ENCODE peak calls at places on chromosomes 4 and X, in four cellular contexts. X is DND-41, K is tibial nerve, G is lower lobe of right lung. Q is an unnamed sample.

GRCh38 chrX:150768132-150768485 is 74.9 kb downstream of the MTMR1 start:
- DNase-seq in K (no peak), X (no peak), G (no peak), Q (no peak)

GRCh38 chrX:44572340-44572938 is 29.8 kb upstream of the FUNDC1 start:
- DNase-seq in X (no peak), K (no peak), G (no peak), Q (no peak)

GRCh38 chr4:18733956-18734872 is 712.7 kb upstream of the LCORL start:
- DNase-seq in K (no peak), X (no peak), G (no peak), Q (no peak)

GRCh38 chr4:108045687-108046024 is 56.0 kb downstream of the HADH start:
- DNase-seq in G (peak; percentile 61), K (no peak), X (no peak), Q (no peak)

GRCh38 chr4:56640907-56641493 is 40.1 kb downstream of the HOPX start:
- DNase-seq in K (no peak), X (no peak), G (no peak), Q (no peak)

GRCh38 chrX:97399400-97399799 is 515.7 kb downstream of the RPA4 start:
- DNase-seq in K (no peak), X (no peak), G (no peak), Q (peak; percentile 82)

GRCh38 chrX:1249101-1249887 is 19.3 kb upstream of the CSF2RA start:
- DNase-seq in K (no peak), G (peak; percentile 79), X (peak; percentile 27), Q (peak; percentile 54)

GRCh38 chr4:138669479-138670165 is 346.0 kb upstream of the NOCT start:
- DNase-seq in G (no peak), X (no peak), K (no peak), Q (peak; percentile 37)

GRCh38 chr4:76028242-76028859 is 5.1 kb upstream of the CXCL10 start:
- DNase-seq in K (no peak), X (no peak), G (no peak), Q (no peak)

GRCh38 chrX:5726246-5726645 is 502.4 kb downstream of the NLGN4X start:
- DNase-seq in G (no peak), K (no peak), X (no peak), Q (no peak)

GRCh38 chr4:23818097-23818648 is 71.7 kb downstream of the PPARGC1A start:
- DNase-seq in K (no peak), G (no peak), X (no peak), Q (no peak)

GRCh38 chr4:8010618-8011017 is 71.0 kb upstream of the AFAP1 start:
- DNase-seq in G (no peak), K (no peak), X (no peak), Q (no peak)

GRCh38 chr4:10639664-10640063 is 44.9 kb downstream of the CLNK start:
- DNase-seq in K (no peak), X (no peak), G (no peak), Q (no peak)

GRCh38 chr4:177118596-177118995 is 191.1 kb upstream of the NEIL3 start:
- DNase-seq in K (no peak), G (no peak), X (no peak), Q (no peak)

GRCh38 chr4:145553375-145553774 is 65.8 kb upstream of the MMAA start:
- DNase-seq in G (no peak), X (no peak), K (no peak), Q (no peak)

GRCh38 chr4:145546556-145546955 is 64.9 kb downstream of the SMAD1 start:
- DNase-seq in X (no peak), G (no peak), K (no peak), Q (no peak)

GRCh38 chr4:145557720-145558119 is 61.5 kb upstream of the MMAA start:
- DNase-seq in G (no peak), X (peak; percentile 53), K (no peak), Q (peak; percentile 78)

GRCh38 chr4:145554691-145555090 is 64.5 kb upstream of the MMAA start:
- DNase-seq in X (no peak), G (no peak), K (no peak), Q (no peak)

GRCh38 chr4:145552181-145552822 is 66.9 kb upstream of the MMAA start:
- DNase-seq in G (no peak), X (no peak), K (no peak), Q (peak; percentile 37)
- H3K4me3 ChIP-seq in G (no peak overlapping the region), X (no peak overlapping the region), K (no peak overlapping the region), Q (no peak overlapping the region)

DNA sequence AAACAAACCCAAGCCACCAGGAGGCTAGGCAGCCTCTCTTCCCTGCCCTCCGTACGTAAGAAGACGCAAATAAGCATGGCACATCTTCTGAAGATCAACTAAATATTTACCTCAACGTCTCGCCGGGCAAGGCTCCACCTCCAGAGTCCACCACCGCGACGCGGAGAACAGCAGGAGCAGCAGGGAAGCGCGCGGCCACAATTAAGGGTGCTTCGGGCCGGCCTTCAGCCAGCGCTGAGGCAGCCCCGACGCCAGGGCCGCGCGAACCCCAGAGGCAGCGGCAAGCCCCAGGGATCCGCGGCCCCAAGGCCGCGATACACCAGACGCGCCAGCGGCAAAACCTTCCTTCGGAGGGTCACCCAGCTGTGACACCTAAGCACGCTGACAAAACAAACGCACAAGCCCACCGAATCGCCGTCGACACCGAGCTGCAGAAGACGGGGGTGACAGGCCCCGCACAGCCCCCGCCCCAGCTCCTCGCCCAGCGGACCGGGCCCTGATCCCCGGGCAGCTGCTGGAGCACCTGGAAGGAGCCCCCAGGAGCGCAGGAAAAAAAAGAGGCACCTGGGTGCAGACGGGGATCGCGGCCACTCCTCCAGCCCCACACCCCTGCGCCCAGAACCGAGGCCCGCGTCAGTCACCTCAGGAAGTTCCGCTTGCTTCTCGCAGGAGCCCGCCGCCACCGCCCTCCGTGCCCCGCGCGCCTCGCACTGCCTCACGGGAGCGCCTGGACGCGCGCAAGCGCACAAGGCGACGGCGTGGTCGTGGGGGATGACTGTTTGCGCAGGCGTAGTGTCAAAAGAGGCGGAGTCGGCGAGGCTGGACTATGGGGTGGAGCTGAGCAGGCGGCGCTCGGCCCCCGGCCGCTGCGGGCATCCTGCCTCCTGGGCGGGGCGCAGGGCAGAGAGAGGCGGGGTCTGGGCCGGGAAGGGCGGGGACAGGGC is at the start of the genes HAUS3 and POLN:
- DNase-seq in G (peak; percentile 99), X (peak; percentile 99), K (peak; percentile 96), Q (peak; percentile 99)
- TF ChIP-seq CTCF in G (no peak), X (peak; percentile 12), K (peak; percentile 12), Q (no peak)

DNA sequence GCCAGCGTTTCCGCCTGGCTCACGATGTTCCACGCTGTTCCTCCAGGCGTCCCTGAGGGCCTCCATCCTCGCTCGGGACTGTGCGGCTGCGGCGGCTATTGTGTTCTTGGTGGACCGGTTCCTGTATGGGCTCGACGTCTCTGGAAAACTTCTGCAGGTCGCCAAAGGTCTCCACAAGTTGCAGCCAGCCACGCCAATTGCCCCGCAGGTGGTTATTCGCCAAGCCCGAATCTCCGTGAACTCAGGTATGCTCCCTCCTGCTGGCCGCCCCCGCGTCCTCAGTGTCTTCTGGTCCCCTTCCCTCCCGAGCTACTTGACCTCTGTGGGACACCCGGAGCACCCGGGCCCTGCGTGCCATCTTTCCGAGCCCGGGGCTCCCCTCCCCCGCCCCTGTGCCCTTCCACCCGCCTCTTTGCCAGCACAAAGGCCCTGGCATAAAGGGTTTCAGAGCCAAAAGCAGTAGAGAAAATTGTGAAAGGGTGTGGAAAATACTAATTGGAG is 104.1 kb downstream of the NEUROG2 start:
- DNase-seq in X (no peak), G (no peak), K (no peak), Q (no peak)
- H3K4me3 ChIP-seq in X (no peak overlapping the region), G (no peak overlapping the region), K (no peak overlapping the region), Q (no peak overlapping the region)

DNA sequence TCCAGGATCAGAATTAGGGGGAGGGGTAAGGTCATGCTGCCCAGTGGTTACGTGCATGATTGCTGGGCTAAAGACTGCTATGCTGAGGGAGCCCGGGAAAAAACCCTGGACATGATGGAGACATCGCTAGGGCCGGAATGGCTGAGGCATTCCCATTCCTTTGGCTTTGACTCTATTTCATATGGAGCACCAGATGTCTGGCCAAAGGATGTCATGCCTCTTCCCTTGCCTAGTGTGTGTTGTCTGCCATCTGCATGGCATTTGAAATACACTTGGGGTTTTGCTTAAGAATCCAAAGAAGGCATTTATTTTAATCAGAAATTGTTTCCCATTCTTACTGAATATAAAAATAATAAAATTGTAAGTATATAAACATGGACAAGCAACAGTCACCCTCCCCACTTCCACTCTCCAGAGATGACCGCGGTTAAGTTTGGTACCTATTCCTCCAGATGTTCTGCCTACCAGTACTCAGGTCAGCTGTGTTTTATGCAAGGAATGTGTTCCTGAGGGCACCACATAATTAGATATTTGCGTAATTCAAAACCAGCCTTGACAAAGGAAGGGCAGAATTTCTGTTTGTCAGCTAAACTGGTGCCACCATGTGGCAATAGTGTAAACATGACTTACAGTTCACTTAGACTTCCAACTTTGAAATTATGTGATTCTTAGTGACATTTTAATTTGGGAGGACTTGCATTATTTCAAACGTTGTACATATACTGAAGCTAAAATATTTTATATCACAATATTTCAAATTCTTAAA is 105.9 kb downstream of the CT47B1 start:
- DNase-seq in G (no peak), K (no peak), X (peak; percentile 12), Q (peak; percentile 50)
- TF ChIP-seq CTCF in G (peak; percentile 9), K (peak; percentile 40), X (peak; percentile 58), Q (peak; percentile 19)

GRCh38 chrX:57289089-57289488 is 2.6 kb downstream of the FAAH2 start:
- DNase-seq in G (no peak), K (no peak), X (no peak), Q (no peak)
- H3K4me3 ChIP-seq in G (no peak overlapping the region), K (no peak overlapping the region), X (no peak overlapping the region), Q (no peak overlapping the region)

Q was measured in GM12865.